ENCODE peak calls at places on chromosomes 11 and 22, in seven cellular contexts. B is HT-29, K is SHP77 treated with DMSO at 0.1 percent for 48 hours, A is COR-L47, N is left ventricle myocardium inferior, M is D721Med, V is skeletal muscle cell. Y is an unnamed sample.

GRCh38 chr11:35166369-35167360 is 27.7 kb downstream of the CD44 start:
- DNase-seq in A (no peak), V (peak), K (no peak), B (no peak), M (no peak), N (no peak), Y (no peak)

GRCh38 chr11:64134963-64135362 is 30.9 kb downstream of the MACROD1 start:
- DNase-seq in V (no peak), N (no peak), M (no peak), B (no peak), K (no peak), A (peak), Y (no peak)

GRCh38 chr11:18791175-18792065 is at the start of gene PTPN5:
- DNase-seq in A (no peak), N (no peak), B (no peak), V (no peak), M (peak), K (no peak), Y (peak)

GRCh38 chr11:10255388-10256125 is 38.5 kb downstream of the SBF2 start:
- DNase-seq in M (no peak), A (no peak), N (no peak), B (no peak), V (no peak), K (no peak), Y (peak)

GRCh38 chr22:38451864-38452263 is 3.1 kb downstream of the KCNJ4 start:
- DNase-seq in N (no peak), A (no peak), V (no peak), K (no peak), B (no peak), M (no peak), Y (no peak)

GRCh38 chr11:9274499-9275228 is 9.5 kb upstream of the DENND5A start:
- DNase-seq in K (no peak), N (no peak), B (no peak), M (no peak), A (no peak), V (no peak), Y (peak)

GRCh38 chr22:20551805-20552449 is 44.5 kb downstream of the MED15 start:
- DNase-seq in K (no peak), V (no peak), A (no peak), M (no peak), N (no peak), B (no peak), Y (no peak)

GRCh38 chr22:39254789-39255298 is 10.1 kb upstream of the PDGFB start:
- DNase-seq in V (no peak), K (no peak), N (no peak), A (no peak), B (no peak), M (no peak), Y (peak)

GRCh38 chr22:39900306-39901227 is at the start of gene GRAP2:
- DNase-seq in K (no peak), B (no peak), N (no peak), V (no peak), M (no peak), A (no peak), Y (no peak)

GRCh38 chr22:18152519-18152918 is 2.5 kb downstream of the USP18 start:
- DNase-seq in K (no peak), V (no peak), B (no peak), M (no peak), N (no peak), A (no peak), Y (no peak)

GRCh38 chr11:78050964-78051831 is 12.5 kb upstream of the THRSP start:
- DNase-seq in K (no peak), B (no peak), N (no peak), M (no peak), V (no peak), A (no peak), Y (no peak)

GRCh38 chr11:131606936-131607335 is 236.5 kb downstream of the NTM start:
- DNase-seq in A (no peak), V (no peak), M (no peak), B (no peak), K (no peak), N (no peak), Y (no peak)

GRCh38 chr22:21051145-21051835 is 5.5 kb downstream of the LRRC74B start:
- DNase-seq in B (no peak), M (no peak), N (no peak), V (no peak), A (no peak), K (no peak), Y (no peak)

GRCh38 chr22:48702573-48703264 is 1125.0 kb downstream of the BRD1 start:
- DNase-seq in A (no peak), M (no peak), V (no peak), N (peak), K (no peak), B (peak), Y (no peak)

Y was measured in dermis microvascular lymphatic vessel endothelial cell.